ENCODE peak calls at places on chromosome 3, in eight cellular contexts. G, N, S, P, R, A, Z and X are unnamed samples. For H3K27me3, the result is how much of the 10 kb centered on the place peaks cover.

GRCh38 chr3:55468251-55468650 is 18.9 kb downstream of the WNT5A start:
- DNase-seq in A (no peak), N (no peak), S (no peak), R (no peak), P (no peak), Z (peak), G (no peak), X (peak)

GRCh38 chr3:142098974-142099373 is 50.4 kb downstream of the TFDP2 start:
- DNase-seq in A (peak), R (no peak), S (no peak), N (no peak), P (no peak), G (no peak), Z (no peak), X (no peak)

GRCh38 chr3:123378409-123378915 is 70.4 kb downstream of the ADCY5 start:
- DNase-seq in A (no peak), R (no peak), S (no peak), N (no peak), Z (no peak), P (no peak), G (no peak), X (no peak)

GRCh38 chr3:9553021-9553948 is at the start of gene LHFPL4:
- DNase-seq in S (no peak), P (no peak), N (no peak), G (no peak), A (no peak), Z (no peak), R (no peak), X (no peak)

GRCh38 chr3:149542375-149543312 is 68.1 kb downstream of the TM4SF4 start:
- DNase-seq in Z (peak), P (no peak), G (peak), A (no peak), N (no peak), R (no peak), S (no peak), X (no peak)

GRCh38 chr3:149655826-149656599 is 1.8 kb downstream of the WWTR1 start:
- DNase-seq in G (no peak), P (no peak), N (no peak), R (no peak), Z (no peak), A (no peak), S (no peak), X (peak)

GRCh38 chr3:95172144-95172543 is 1109.3 kb downstream of the NSUN3 start:
- DNase-seq in P (no peak), A (no peak), N (no peak), R (no peak), G (no peak), S (no peak), Z (no peak), X (no peak)

GRCh38 chr3:198079771-198080520 is 119.9 kb downstream of the LMLN start:
- DNase-seq in Z (no peak), G (peak), S (no peak), P (no peak), R (no peak), N (no peak), A (peak), X (peak)

GRCh38 chr3:146581877-146582508 is 23.2 kb downstream of the PLSCR5 start:
- DNase-seq in A (peak), N (no peak), P (no peak), Z (peak), R (no peak), S (no peak), G (peak), X (peak)
- H3K27me3 ChIP-seq in A (under half), N (under half), P (under half), Z (under half), R (under half), S (under half), G (under half), X (under half)

GRCh38 chr3:181728470-181728869 is 16.7 kb downstream of the SOX2 start:
- DNase-seq in S (no peak), N (no peak), A (no peak), G (no peak), R (no peak), P (no peak), Z (no peak), X (no peak)
- H3K27me3 ChIP-seq in S (under half), N (under half), A (under half), G (half or more), R (under half), P (half or more), Z (under half), X (half or more)

DNA sequence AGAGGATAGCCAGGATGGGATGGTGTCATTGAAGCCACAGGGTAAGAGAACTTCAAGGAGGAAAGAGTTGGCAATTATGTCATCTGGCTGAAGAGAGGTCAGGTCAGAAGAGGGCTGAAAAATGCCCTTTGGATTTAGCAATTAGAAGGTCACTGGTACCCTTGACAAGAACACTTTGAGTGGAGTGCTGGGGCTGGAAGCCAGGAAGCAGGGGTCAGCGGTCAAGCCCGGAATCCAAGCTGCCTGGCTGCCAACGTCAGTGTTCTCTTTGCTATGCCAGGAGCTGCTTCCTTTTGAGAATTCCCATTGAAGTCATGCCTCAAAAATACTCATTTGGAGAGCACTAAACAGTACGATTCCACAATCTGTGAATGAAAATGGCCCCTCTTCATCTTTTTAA is 386.5 kb downstream of the SHQ1 start:
- DNase-seq in P (peak), A (no peak), R (no peak), Z (no peak), N (no peak), S (no peak), G (no peak), X (no peak)
- H3K27me3 ChIP-seq in P (under half), A (under half), R (under half), Z (under half), N (under half), S (under half), G (under half), X (half or more)

GRCh38 chr3:138941259-138941885 is 5.6 kb downstream of the FOXL2 start:
- DNase-seq in Z (no peak), G (peak), A (no peak), S (no peak), N (no peak), R (no peak), P (no peak), X (peak)
- H3K27me3 ChIP-seq in Z (half or more), G (half or more), A (half or more), S (half or more), N (half or more), R (under half), P (half or more), X (half or more)

GRCh38 chr3:133038089-133038730 is at the start of gene TMEM108:
- DNase-seq in R (no peak), P (peak), A (peak), Z (peak), N (peak), S (no peak), G (peak), X (peak)
- H3K27me3 ChIP-seq in R (under half), P (half or more), A (under half), Z (under half), N (under half), S (under half), G (under half), X (half or more)

GRCh38 chr3:147355104-147355854 is 51.1 kb downstream of the ZIC4 start:
- DNase-seq in P (no peak), S (no peak), N (no peak), R (no peak), G (no peak), A (no peak), Z (no peak), X (no peak)

GRCh38 chr3:147359177-147360062 is 46.9 kb downstream of the ZIC4 start:
- DNase-seq in G (no peak), Z (no peak), R (no peak), N (no peak), P (no peak), A (no peak), S (no peak), X (no peak)

GRCh38 chr3:147356145-147356908 is 50.0 kb downstream of the ZIC4 start:
- DNase-seq in R (no peak), Z (no peak), S (no peak), G (no peak), P (no peak), A (no peak), N (no peak), X (no peak)

GRCh38 chr3:147358144-147358992 is 48.0 kb downstream of the ZIC4 start:
- DNase-seq in N (no peak), S (no peak), Z (no peak), P (no peak), R (no peak), G (no peak), A (no peak), X (no peak)

GRCh38 chr3:147356909-147357733 is 49.2 kb downstream of the ZIC4 start:
- DNase-seq in G (no peak), R (no peak), A (no peak), N (no peak), S (no peak), P (no peak), Z (no peak), X (no peak)
- H3K27me3 ChIP-seq in G (half or more), R (under half), A (half or more), N (half or more), S (under half), P (half or more), Z (under half), X (half or more)

GRCh38 chr3:47573190-47574172 is 5.2 kb downstream of the CSPG5 start:
- DNase-seq in N (no peak), G (no peak), Z (no peak), A (no peak), R (no peak), S (no peak), P (no peak), X (peak)

GRCh38 chr3:47567149-47567548 is 11.5 kb downstream of the CSPG5 start:
- DNase-seq in A (no peak), N (no peak), Z (no peak), S (no peak), P (no peak), R (no peak), G (no peak), X (no peak)

GRCh38 chr3:47568901-47569300 is 9.8 kb downstream of the CSPG5 start:
- DNase-seq in P (no peak), S (no peak), N (no peak), A (no peak), Z (no peak), R (no peak), G (no peak), X (no peak)

GRCh38 chr3:47566667-47567066 is 12.0 kb downstream of the CSPG5 start:
- DNase-seq in G (no peak), S (no peak), Z (no peak), A (no peak), R (no peak), P (no peak), N (no peak), X (no peak)

DNA sequence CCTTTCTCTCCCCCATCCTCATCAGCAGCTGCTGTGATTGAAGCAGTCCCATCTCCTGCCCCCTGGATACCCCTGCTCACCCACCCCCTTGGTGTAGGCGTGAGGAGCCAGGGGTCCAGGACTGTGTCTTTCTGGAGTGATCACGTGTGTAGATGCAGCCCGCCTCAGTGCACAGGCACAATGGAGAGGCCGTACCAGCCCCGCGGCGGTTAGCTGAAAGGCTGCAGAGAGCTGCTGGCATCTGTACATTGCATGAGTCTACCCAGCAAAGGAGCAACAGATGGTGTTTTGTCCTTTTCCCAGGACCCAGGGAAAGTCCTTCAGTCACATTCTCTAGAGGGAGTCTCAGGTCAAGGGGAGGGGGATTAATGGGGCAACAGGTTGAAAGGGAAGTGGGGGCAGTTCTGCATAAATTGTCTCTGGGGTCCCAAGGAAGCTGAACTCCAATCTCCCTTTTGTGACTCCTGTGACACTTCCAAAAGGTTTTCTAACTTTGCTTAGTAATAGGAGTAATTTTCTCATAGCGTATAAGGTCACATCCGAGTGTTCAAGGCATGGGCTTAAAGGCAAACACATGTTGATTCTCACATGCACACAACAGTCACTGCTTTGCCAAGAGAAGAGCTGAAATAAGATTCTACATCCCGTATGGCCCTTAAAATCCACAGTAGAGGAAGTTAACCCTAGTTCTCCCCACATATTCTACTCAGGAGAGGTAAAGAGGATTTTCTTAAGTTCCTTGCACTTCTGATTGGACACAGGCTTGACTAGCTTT is 7.1 kb downstream of the CSPG5 start:
- DNase-seq in G (no peak), Z (no peak), R (no peak), A (no peak), N (no peak), P (no peak), S (no peak), X (peak)
- H3K27me3 ChIP-seq in G (under half), Z (under half), R (under half), A (under half), N (under half), P (under half), S (under half), X (under half)

GRCh38 chr3:199815-200214 is 3.3 kb downstream of the CHL1 start:
- DNase-seq in P (no peak), N (no peak), A (no peak), G (no peak), S (no peak), Z (no peak), R (no peak), X (no peak)
- H3K27me3 ChIP-seq in P (under half), N (under half), A (under half), G (half or more), S (under half), Z (under half), R (under half), X (under half)

GRCh38 chr3:137770066-137770805 is 6.1 kb downstream of the SOX14 start:
- DNase-seq in R (no peak), N (no peak), G (no peak), S (no peak), A (no peak), Z (no peak), P (no peak), X (no peak)

GRCh38 chr3:137768361-137769320 is 4.5 kb downstream of the SOX14 start:
- DNase-seq in A (no peak), G (no peak), S (no peak), Z (no peak), N (no peak), P (no peak), R (no peak), X (peak)

GRCh38 chr3:137770821-137771399 is 6.8 kb downstream of the SOX14 start:
- DNase-seq in Z (no peak), G (no peak), A (no peak), S (no peak), N (no peak), P (no peak), R (no peak), X (peak)

GRCh38 chr3:137768021-137768360 is 3.9 kb downstream of the SOX14 start:
- DNase-seq in G (no peak), P (no peak), R (no peak), N (no peak), S (no peak), A (no peak), Z (no peak), X (no peak)

GRCh38 chr3:137769321-137770065 is 5.4 kb downstream of the SOX14 start:
- DNase-seq in S (no peak), P (no peak), Z (no peak), G (no peak), N (no peak), R (no peak), A (no peak), X (no peak)
- H3K27me3 ChIP-seq in S (half or more), P (half or more), Z (half or more), G (half or more), N (half or more), R (under half), A (half or more), X (half or more)